ENCODE peak calls at places on chromosome 7, in ten cellular contexts. G is LoVo; H is mammary epithelial cell; R is PC-9; V is D721Med; E is activated CD4-positive, alpha-beta T cell treated with anti-CD3 and anti-CD28 coated beads for 36 hours; T is NCI-H2171; L is effector memory CD8-positive, alpha-beta T cell; J is NCI-H1417 treated with DMSO at 0.1 percent for 48 hours; N is CD4-positive, alpha-beta memory T cell. W is an unnamed sample.

GRCh38 chr7:108454674-108455523 is 1.3 kb downstream of the NRCAM start:
- DNase-seq in G (no peak), H (peak), R (no peak), V (peak), E (peak), T (peak), L (no peak), J (no peak), N (no peak), W (no peak)

GRCh38 chr7:130884437-130885417 is 150.7 kb upstream of the KLF14 start:
- DNase-seq in G (peak), H (peak), R (peak), V (no peak), E (no peak), T (no peak), L (no peak), J (no peak), N (no peak), W (peak)

GRCh38 chr7:74083117-74083876 is at the start of gene LIMK1:
- DNase-seq in G (peak), H (peak), R (no peak), V (peak), E (peak), T (peak), L (peak), J (peak), N (peak), W (peak)

GRCh38 chr7:8035647-8036518 is 67.3 kb downstream of the GLCCI1 start:
- DNase-seq in G (peak), H (peak), R (no peak), V (no peak), E (no peak), T (no peak), L (no peak), J (no peak), N (no peak), W (peak)

GRCh38 chr7:8133955-8134733 is 127.8 kb downstream of the ICA1 start:
- DNase-seq in G (no peak), H (peak), R (no peak), V (no peak), E (peak), T (no peak), L (no peak), J (no peak), N (peak), W (peak)

GRCh38 chr7:100706672-100707311 is 871 bp downstream of the POP7 start:
- DNase-seq in G (no peak), H (no peak), R (no peak), V (no peak), E (no peak), T (no peak), L (no peak), J (no peak), N (no peak), W (no peak)

GRCh38 chr7:117127585-117128168 is 174.4 kb downstream of the ST7 start:
- DNase-seq in G (peak), H (peak), R (peak), V (no peak), E (peak), T (peak), L (peak), J (peak), N (no peak), W (peak)

GRCh38 chr7:98283127-98283886 is 1.8 kb downstream of the BRI3 start:
- DNase-seq in G (no peak), H (no peak), R (peak), V (no peak), E (no peak), T (no peak), L (no peak), J (no peak), N (no peak), W (peak)

GRCh38 chr7:157693521-157694388 is 357.0 kb downstream of the DNAJB6 start:
- DNase-seq in G (no peak), H (no peak), R (no peak), V (no peak), E (no peak), T (no peak), L (no peak), J (no peak), N (no peak), W (no peak)

GRCh38 chr7:50793115-50793946 is 10.6 kb upstream of the GRB10 start:
- DNase-seq in G (peak), H (no peak), R (no peak), V (peak), E (peak), T (no peak), L (no peak), J (no peak), N (peak), W (peak)